ENCODE peak calls at places on chromosomes 3 and 15, in eight cellular contexts. One of them, this sample, is unnamed.

GRCh38 chr3:151156618-151157216 is 46.3 kb downstream of the GPR171 start:
- DNase-seq in iris pigment epithelial cell: peak
- DNase-seq in memory B cell: no peak
- DNase-seq in NB4: peak
- DNase-seq in stimulated activated CD8-positive, alpha-beta memory T cell treated with anti-CD3 and anti-CD28 coated beads, Interleukin-12 subunit alpha, Interleukin-12 subunit beta, amount 100 ng/mL, for 1 hour: no peak
- DNase-seq in M059J: peak
- DNase-seq in heart left ventricle: no peak
- DNase-seq in neural crest cell: no peak
- DNase-seq in this sample: peak

GRCh38 chr3:61855211-61855610 is 293.8 kb downstream of the PTPRG start:
- DNase-seq in iris pigment epithelial cell: no peak
- DNase-seq in memory B cell: no peak
- DNase-seq in NB4: no peak
- DNase-seq in stimulated activated CD8-positive, alpha-beta memory T cell treated with anti-CD3 and anti-CD28 coated beads, Interleukin-12 subunit alpha, Interleukin-12 subunit beta, amount 100 ng/mL, for 1 hour: no peak
- DNase-seq in M059J: peak
- DNase-seq in heart left ventricle: no peak
- DNase-seq in neural crest cell: no peak
- DNase-seq in this sample: no peak

GRCh38 chr15:51281368-51281967 is 56.9 kb downstream of the CYP19A1 start:
- DNase-seq in iris pigment epithelial cell: peak
- DNase-seq in memory B cell: no peak
- DNase-seq in NB4: peak
- DNase-seq in stimulated activated CD8-positive, alpha-beta memory T cell treated with anti-CD3 and anti-CD28 coated beads, Interleukin-12 subunit alpha, Interleukin-12 subunit beta, amount 100 ng/mL, for 1 hour: no peak
- DNase-seq in M059J: peak
- DNase-seq in heart left ventricle: peak
- DNase-seq in neural crest cell: peak
- DNase-seq in this sample: no peak

GRCh38 chr15:47768730-47769129 is 51.4 kb downstream of the SEMA6D start:
- DNase-seq in iris pigment epithelial cell: no peak
- DNase-seq in memory B cell: no peak
- DNase-seq in NB4: no peak
- DNase-seq in stimulated activated CD8-positive, alpha-beta memory T cell treated with anti-CD3 and anti-CD28 coated beads, Interleukin-12 subunit alpha, Interleukin-12 subunit beta, amount 100 ng/mL, for 1 hour: no peak
- DNase-seq in M059J: no peak
- DNase-seq in heart left ventricle: no peak
- DNase-seq in neural crest cell: no peak
- DNase-seq in this sample: no peak

GRCh38 chr15:89732451-89733172 is 18.4 kb downstream of the MESP1 start:
- DNase-seq in iris pigment epithelial cell: no peak
- DNase-seq in memory B cell: no peak
- DNase-seq in NB4: no peak
- DNase-seq in stimulated activated CD8-positive, alpha-beta memory T cell treated with anti-CD3 and anti-CD28 coated beads, Interleukin-12 subunit alpha, Interleukin-12 subunit beta, amount 100 ng/mL, for 1 hour: no peak
- DNase-seq in M059J: no peak
- DNase-seq in heart left ventricle: no peak
- DNase-seq in neural crest cell: no peak
- DNase-seq in this sample: no peak

GRCh38 chr15:74635228-74635627 is 19.6 kb downstream of the CLK3 start:
- DNase-seq in iris pigment epithelial cell: peak
- DNase-seq in memory B cell: peak
- DNase-seq in NB4: peak
- DNase-seq in stimulated activated CD8-positive, alpha-beta memory T cell treated with anti-CD3 and anti-CD28 coated beads, Interleukin-12 subunit alpha, Interleukin-12 subunit beta, amount 100 ng/mL, for 1 hour: peak
- DNase-seq in M059J: peak
- DNase-seq in heart left ventricle: peak
- DNase-seq in neural crest cell: peak
- DNase-seq in this sample: no peak

GRCh38 chr3:137409584-137409983 is 354.5 kb upstream of the SOX14 start:
- DNase-seq in iris pigment epithelial cell: no peak
- DNase-seq in memory B cell: no peak
- DNase-seq in NB4: no peak
- DNase-seq in stimulated activated CD8-positive, alpha-beta memory T cell treated with anti-CD3 and anti-CD28 coated beads, Interleukin-12 subunit alpha, Interleukin-12 subunit beta, amount 100 ng/mL, for 1 hour: no peak
- DNase-seq in M059J: no peak
- DNase-seq in heart left ventricle: no peak
- DNase-seq in neural crest cell: no peak
- DNase-seq in this sample: no peak

GRCh38 chr3:40387001-40387894 is at the start of gene ENTPD3:
- DNase-seq in iris pigment epithelial cell: no peak
- DNase-seq in memory B cell: no peak
- DNase-seq in NB4: no peak
- DNase-seq in stimulated activated CD8-positive, alpha-beta memory T cell treated with anti-CD3 and anti-CD28 coated beads, Interleukin-12 subunit alpha, Interleukin-12 subunit beta, amount 100 ng/mL, for 1 hour: no peak
- DNase-seq in M059J: no peak
- DNase-seq in heart left ventricle: no peak
- DNase-seq in neural crest cell: no peak
- DNase-seq in this sample: no peak

GRCh38 chr15:29333261-29333660 is 63.6 kb upstream of the NSMCE3 start:
- DNase-seq in iris pigment epithelial cell: no peak
- DNase-seq in memory B cell: no peak
- DNase-seq in NB4: no peak
- DNase-seq in stimulated activated CD8-positive, alpha-beta memory T cell treated with anti-CD3 and anti-CD28 coated beads, Interleukin-12 subunit alpha, Interleukin-12 subunit beta, amount 100 ng/mL, for 1 hour: no peak
- DNase-seq in M059J: no peak
- DNase-seq in heart left ventricle: no peak
- DNase-seq in neural crest cell: no peak
- DNase-seq in this sample: no peak

GRCh38 chr3:176930942-176931341 is 266.3 kb downstream of the TBL1XR1 start:
- DNase-seq in iris pigment epithelial cell: no peak
- DNase-seq in memory B cell: no peak
- DNase-seq in NB4: no peak
- DNase-seq in stimulated activated CD8-positive, alpha-beta memory T cell treated with anti-CD3 and anti-CD28 coated beads, Interleukin-12 subunit alpha, Interleukin-12 subunit beta, amount 100 ng/mL, for 1 hour: no peak
- DNase-seq in M059J: no peak
- DNase-seq in heart left ventricle: no peak
- DNase-seq in neural crest cell: no peak
- DNase-seq in this sample: no peak

GRCh38 chr3:130839815-130840214 is 54.1 kb upstream of the ATP2C1 start:
- DNase-seq in iris pigment epithelial cell: no peak
- DNase-seq in memory B cell: no peak
- DNase-seq in NB4: peak
- DNase-seq in stimulated activated CD8-positive, alpha-beta memory T cell treated with anti-CD3 and anti-CD28 coated beads, Interleukin-12 subunit alpha, Interleukin-12 subunit beta, amount 100 ng/mL, for 1 hour: no peak
- DNase-seq in M059J: no peak
- DNase-seq in heart left ventricle: no peak
- DNase-seq in neural crest cell: no peak
- DNase-seq in this sample: no peak

GRCh38 chr3:23969393-23969792 is 24.3 kb downstream of the NR1D2 start:
- DNase-seq in iris pigment epithelial cell: no peak
- DNase-seq in memory B cell: no peak
- DNase-seq in NB4: no peak
- DNase-seq in stimulated activated CD8-positive, alpha-beta memory T cell treated with anti-CD3 and anti-CD28 coated beads, Interleukin-12 subunit alpha, Interleukin-12 subunit beta, amount 100 ng/mL, for 1 hour: no peak
- DNase-seq in M059J: no peak
- DNase-seq in heart left ventricle: no peak
- DNase-seq in neural crest cell: no peak
- DNase-seq in this sample: no peak

GRCh38 chr15:31235298-31236183 is 91.1 kb upstream of the KLF13 start:
- DNase-seq in iris pigment epithelial cell: peak
- DNase-seq in memory B cell: no peak
- DNase-seq in NB4: no peak
- DNase-seq in stimulated activated CD8-positive, alpha-beta memory T cell treated with anti-CD3 and anti-CD28 coated beads, Interleukin-12 subunit alpha, Interleukin-12 subunit beta, amount 100 ng/mL, for 1 hour: no peak
- DNase-seq in M059J: peak
- DNase-seq in heart left ventricle: peak
- DNase-seq in neural crest cell: no peak
- DNase-seq in this sample: no peak

GRCh38 chr15:96693990-96694517 is 363.6 kb downstream of the NR2F2 start:
- DNase-seq in iris pigment epithelial cell: no peak
- DNase-seq in memory B cell: no peak
- DNase-seq in NB4: peak
- DNase-seq in stimulated activated CD8-positive, alpha-beta memory T cell treated with anti-CD3 and anti-CD28 coated beads, Interleukin-12 subunit alpha, Interleukin-12 subunit beta, amount 100 ng/mL, for 1 hour: no peak
- DNase-seq in M059J: peak
- DNase-seq in heart left ventricle: no peak
- DNase-seq in neural crest cell: no peak
- DNase-seq in this sample: no peak

GRCh38 chr15:44719293-44719999 is 8.1 kb downstream of the B2M start:
- DNase-seq in iris pigment epithelial cell: peak
- DNase-seq in memory B cell: no peak
- DNase-seq in NB4: peak
- DNase-seq in stimulated activated CD8-positive, alpha-beta memory T cell treated with anti-CD3 and anti-CD28 coated beads, Interleukin-12 subunit alpha, Interleukin-12 subunit beta, amount 100 ng/mL, for 1 hour: no peak
- DNase-seq in M059J: peak
- DNase-seq in heart left ventricle: no peak
- DNase-seq in neural crest cell: no peak
- DNase-seq in this sample: no peak

GRCh38 chr3:54347933-54348332 is 225.6 kb downstream of the CACNA2D3 start:
- DNase-seq in iris pigment epithelial cell: no peak
- DNase-seq in memory B cell: no peak
- DNase-seq in NB4: no peak
- DNase-seq in stimulated activated CD8-positive, alpha-beta memory T cell treated with anti-CD3 and anti-CD28 coated beads, Interleukin-12 subunit alpha, Interleukin-12 subunit beta, amount 100 ng/mL, for 1 hour: no peak
- DNase-seq in M059J: no peak
- DNase-seq in heart left ventricle: no peak
- DNase-seq in neural crest cell: no peak
- DNase-seq in this sample: no peak

GRCh38 chr3:140470211-140470610 is 207.7 kb upstream of the TRIM42 start:
- DNase-seq in iris pigment epithelial cell: no peak
- DNase-seq in memory B cell: no peak
- DNase-seq in NB4: no peak
- DNase-seq in stimulated activated CD8-positive, alpha-beta memory T cell treated with anti-CD3 and anti-CD28 coated beads, Interleukin-12 subunit alpha, Interleukin-12 subunit beta, amount 100 ng/mL, for 1 hour: no peak
- DNase-seq in M059J: no peak
- DNase-seq in heart left ventricle: no peak
- DNase-seq in neural crest cell: no peak
- DNase-seq in this sample: no peak

GRCh38 chr15:77312523-77312922 is 107.4 kb downstream of the PEAK1 start:
- DNase-seq in iris pigment epithelial cell: no peak
- DNase-seq in memory B cell: no peak
- DNase-seq in NB4: no peak
- DNase-seq in stimulated activated CD8-positive, alpha-beta memory T cell treated with anti-CD3 and anti-CD28 coated beads, Interleukin-12 subunit alpha, Interleukin-12 subunit beta, amount 100 ng/mL, for 1 hour: no peak
- DNase-seq in M059J: no peak
- DNase-seq in heart left ventricle: no peak
- DNase-seq in neural crest cell: no peak
- DNase-seq in this sample: peak

GRCh38 chr3:159988617-159989251 is at the start of gene IL12A:
- DNase-seq in iris pigment epithelial cell: peak
- DNase-seq in memory B cell: peak
- DNase-seq in NB4: peak
- DNase-seq in stimulated activated CD8-positive, alpha-beta memory T cell treated with anti-CD3 and anti-CD28 coated beads, Interleukin-12 subunit alpha, Interleukin-12 subunit beta, amount 100 ng/mL, for 1 hour: peak
- DNase-seq in M059J: peak
- DNase-seq in heart left ventricle: peak
- DNase-seq in neural crest cell: peak
- DNase-seq in this sample: no peak

GRCh38 chr15:80480171-80480811 is 76.1 kb downstream of the ARNT2 start:
- DNase-seq in iris pigment epithelial cell: no peak
- DNase-seq in memory B cell: no peak
- DNase-seq in NB4: no peak
- DNase-seq in stimulated activated CD8-positive, alpha-beta memory T cell treated with anti-CD3 and anti-CD28 coated beads, Interleukin-12 subunit alpha, Interleukin-12 subunit beta, amount 100 ng/mL, for 1 hour: no peak
- DNase-seq in M059J: peak
- DNase-seq in heart left ventricle: no peak
- DNase-seq in neural crest cell: no peak
- DNase-seq in this sample: no peak

GRCh38 chr3:57729339-57730039 is 26.6 kb upstream of the SLMAP start:
- DNase-seq in iris pigment epithelial cell: peak
- DNase-seq in memory B cell: no peak
- DNase-seq in NB4: peak
- DNase-seq in stimulated activated CD8-positive, alpha-beta memory T cell treated with anti-CD3 and anti-CD28 coated beads, Interleukin-12 subunit alpha, Interleukin-12 subunit beta, amount 100 ng/mL, for 1 hour: no peak
- DNase-seq in M059J: no peak
- DNase-seq in heart left ventricle: no peak
- DNase-seq in neural crest cell: no peak
- DNase-seq in this sample: no peak

GRCh38 chr3:196322-197153 is at the start of gene CHL1:
- DNase-seq in iris pigment epithelial cell: no peak
- DNase-seq in memory B cell: peak
- DNase-seq in NB4: no peak
- DNase-seq in stimulated activated CD8-positive, alpha-beta memory T cell treated with anti-CD3 and anti-CD28 coated beads, Interleukin-12 subunit alpha, Interleukin-12 subunit beta, amount 100 ng/mL, for 1 hour: no peak
- DNase-seq in M059J: no peak
- DNase-seq in heart left ventricle: no peak
- DNase-seq in neural crest cell: peak
- DNase-seq in this sample: no peak

GRCh38 chr15:74798388-74799254 is 14.0 kb upstream of the LMAN1L start:
- DNase-seq in iris pigment epithelial cell: no peak
- DNase-seq in memory B cell: no peak
- DNase-seq in NB4: no peak
- DNase-seq in stimulated activated CD8-positive, alpha-beta memory T cell treated with anti-CD3 and anti-CD28 coated beads, Interleukin-12 subunit alpha, Interleukin-12 subunit beta, amount 100 ng/mL, for 1 hour: no peak
- DNase-seq in M059J: no peak
- DNase-seq in heart left ventricle: peak
- DNase-seq in neural crest cell: no peak
- DNase-seq in this sample: no peak

GRCh38 chr15:39585394-39585841 is 4.5 kb downstream of the THBS1 start:
- DNase-seq in iris pigment epithelial cell: no peak
- DNase-seq in memory B cell: no peak
- DNase-seq in NB4: no peak
- DNase-seq in stimulated activated CD8-positive, alpha-beta memory T cell treated with anti-CD3 and anti-CD28 coated beads, Interleukin-12 subunit alpha, Interleukin-12 subunit beta, amount 100 ng/mL, for 1 hour: no peak
- DNase-seq in M059J: peak
- DNase-seq in heart left ventricle: no peak
- DNase-seq in neural crest cell: no peak
- DNase-seq in this sample: peak

GRCh38 chr15:31295660-31296059 is 31.0 kb upstream of the KLF13 start:
- DNase-seq in iris pigment epithelial cell: no peak
- DNase-seq in memory B cell: peak
- DNase-seq in NB4: no peak
- DNase-seq in stimulated activated CD8-positive, alpha-beta memory T cell treated with anti-CD3 and anti-CD28 coated beads, Interleukin-12 subunit alpha, Interleukin-12 subunit beta, amount 100 ng/mL, for 1 hour: no peak
- DNase-seq in M059J: no peak
- DNase-seq in heart left ventricle: no peak
- DNase-seq in neural crest cell: peak
- DNase-seq in this sample: no peak

GRCh38 chr3:101676765-101677435 is at the start of gene ZBTB11:
- DNase-seq in iris pigment epithelial cell: peak
- DNase-seq in memory B cell: peak
- DNase-seq in NB4: peak
- DNase-seq in stimulated activated CD8-positive, alpha-beta memory T cell treated with anti-CD3 and anti-CD28 coated beads, Interleukin-12 subunit alpha, Interleukin-12 subunit beta, amount 100 ng/mL, for 1 hour: peak
- DNase-seq in M059J: peak
- DNase-seq in heart left ventricle: peak
- DNase-seq in neural crest cell: peak
- DNase-seq in this sample: peak

GRCh38 chr3:99783009-99783573 is 34.6 kb upstream of the CMSS1 start:
- DNase-seq in iris pigment epithelial cell: peak
- DNase-seq in memory B cell: no peak
- DNase-seq in NB4: no peak
- DNase-seq in stimulated activated CD8-positive, alpha-beta memory T cell treated with anti-CD3 and anti-CD28 coated beads, Interleukin-12 subunit alpha, Interleukin-12 subunit beta, amount 100 ng/mL, for 1 hour: no peak
- DNase-seq in M059J: peak
- DNase-seq in heart left ventricle: no peak
- DNase-seq in neural crest cell: no peak
- DNase-seq in this sample: peak

GRCh38 chr3:16439848-16440708 is 73.4 kb downstream of the RFTN1 start:
- DNase-seq in iris pigment epithelial cell: no peak
- DNase-seq in memory B cell: no peak
- DNase-seq in NB4: no peak
- DNase-seq in stimulated activated CD8-positive, alpha-beta memory T cell treated with anti-CD3 and anti-CD28 coated beads, Interleukin-12 subunit alpha, Interleukin-12 subunit beta, amount 100 ng/mL, for 1 hour: no peak
- DNase-seq in M059J: no peak
- DNase-seq in heart left ventricle: no peak
- DNase-seq in neural crest cell: no peak
- DNase-seq in this sample: no peak

GRCh38 chr3:157130881-157131251 is 29.1 kb downstream of the CCNL1 start:
- DNase-seq in iris pigment epithelial cell: no peak
- DNase-seq in memory B cell: no peak
- DNase-seq in NB4: no peak
- DNase-seq in stimulated activated CD8-positive, alpha-beta memory T cell treated with anti-CD3 and anti-CD28 coated beads, Interleukin-12 subunit alpha, Interleukin-12 subunit beta, amount 100 ng/mL, for 1 hour: no peak
- DNase-seq in M059J: no peak
- DNase-seq in heart left ventricle: no peak
- DNase-seq in neural crest cell: no peak
- DNase-seq in this sample: no peak

GRCh38 chr3:61663728-61664492 is 102.5 kb downstream of the PTPRG start:
- DNase-seq in iris pigment epithelial cell: peak
- DNase-seq in memory B cell: no peak
- DNase-seq in NB4: no peak
- DNase-seq in stimulated activated CD8-positive, alpha-beta memory T cell treated with anti-CD3 and anti-CD28 coated beads, Interleukin-12 subunit alpha, Interleukin-12 subunit beta, amount 100 ng/mL, for 1 hour: no peak
- DNase-seq in M059J: peak
- DNase-seq in heart left ventricle: no peak
- DNase-seq in neural crest cell: no peak
- DNase-seq in this sample: peak

GRCh38 chr3:125310623-125311076 is 64.5 kb downstream of the ZNF148 start:
- DNase-seq in iris pigment epithelial cell: no peak
- DNase-seq in memory B cell: no peak
- DNase-seq in NB4: peak
- DNase-seq in stimulated activated CD8-positive, alpha-beta memory T cell treated with anti-CD3 and anti-CD28 coated beads, Interleukin-12 subunit alpha, Interleukin-12 subunit beta, amount 100 ng/mL, for 1 hour: peak
- DNase-seq in M059J: peak
- DNase-seq in heart left ventricle: no peak
- DNase-seq in neural crest cell: no peak
- DNase-seq in this sample: no peak

GRCh38 chr3:11136871-11137626 is 17.2 kb upstream of the HRH1 start:
- DNase-seq in iris pigment epithelial cell: peak
- DNase-seq in memory B cell: no peak
- DNase-seq in NB4: peak
- DNase-seq in stimulated activated CD8-positive, alpha-beta memory T cell treated with anti-CD3 and anti-CD28 coated beads, Interleukin-12 subunit alpha, Interleukin-12 subunit beta, amount 100 ng/mL, for 1 hour: no peak
- DNase-seq in M059J: peak
- DNase-seq in heart left ventricle: peak
- DNase-seq in neural crest cell: no peak
- DNase-seq in this sample: peak

GRCh38 chr15:66298803-66299251 is 5.5 kb downstream of the DIS3L start:
- DNase-seq in iris pigment epithelial cell: no peak
- DNase-seq in memory B cell: no peak
- DNase-seq in NB4: no peak
- DNase-seq in stimulated activated CD8-positive, alpha-beta memory T cell treated with anti-CD3 and anti-CD28 coated beads, Interleukin-12 subunit alpha, Interleukin-12 subunit beta, amount 100 ng/mL, for 1 hour: no peak
- DNase-seq in M059J: no peak
- DNase-seq in heart left ventricle: no peak
- DNase-seq in neural crest cell: no peak
- DNase-seq in this sample: no peak

GRCh38 chr3:155281892-155282291 is 11.6 kb downstream of the STRIT1 start:
- DNase-seq in iris pigment epithelial cell: peak
- DNase-seq in memory B cell: no peak
- DNase-seq in NB4: no peak
- DNase-seq in stimulated activated CD8-positive, alpha-beta memory T cell treated with anti-CD3 and anti-CD28 coated beads, Interleukin-12 subunit alpha, Interleukin-12 subunit beta, amount 100 ng/mL, for 1 hour: no peak
- DNase-seq in M059J: peak
- DNase-seq in heart left ventricle: no peak
- DNase-seq in neural crest cell: no peak
- DNase-seq in this sample: no peak